ENCODE peak calls at places on chromosomes 6 and 20, in eight cellular contexts. I is OCI-LY7, C is GM23338, P is HCT116, U is MM.1S, R is PC-3, T is Karpas-422, B is GM23248. O is an unnamed sample.

GRCh38 chr6:93792751-93793150 is 373.4 kb upstream of the EPHA7 start:
- DNase-seq in I (no peak), C (no peak), P (no peak), U (no peak), R (no peak), T (no peak), B (peak; percentile 26), O (no peak)

GRCh38 chr20:31670371-31671228 is 32.9 kb downstream of the COX4I2 start:
- DNase-seq in I (no peak), C (no peak), P (no peak), U (no peak), R (no peak), T (no peak), B (no peak), O (no peak)

GRCh38 chr20:48295966-48296421 is 510.7 kb upstream of the SULF2 start:
- DNase-seq in I (no peak), C (peak; percentile 41), P (no peak), U (no peak), R (no peak), T (no peak), B (peak; percentile 82), O (peak; percentile 67)

GRCh38 chr6:113120577-113121285 is 736.4 kb upstream of the MARCKS start:
- DNase-seq in I (no peak), C (peak; percentile 1), P (peak; percentile 73), U (no peak), R (peak; percentile 82), T (no peak), B (peak; percentile 95), O (peak; percentile 100)

GRCh38 chr6:14189122-14189521 is 71.5 kb downstream of the CD83 start:
- DNase-seq in I (no peak), C (no peak), P (no peak), U (no peak), R (no peak), T (no peak), B (no peak), O (no peak)

GRCh38 chr6:75656479-75656878 is 54.8 kb downstream of the SENP6 start:
- DNase-seq in I (no peak), C (no peak), P (no peak), U (no peak), R (no peak), T (no peak), B (no peak), O (no peak)

GRCh38 chr20:59205044-59205443 is 41.4 kb downstream of the ZNF831 start:
- DNase-seq in I (no peak), C (no peak), P (no peak), U (no peak), R (no peak), T (no peak), B (no peak), O (no peak)

GRCh38 chr20:62977613-62978558 is 25.4 kb downstream of the SLC17A9 start:
- DNase-seq in I (peak; percentile 83), C (no peak), P (peak; percentile 51), U (peak; percentile 70), R (peak; percentile 62), T (peak; percentile 90), B (no peak), O (no peak)

GRCh38 chr6:137754366-137754765 is 112.7 kb upstream of the TNFAIP3 start:
- DNase-seq in I (peak; percentile 57), C (no peak), P (no peak), U (peak; percentile 19), R (no peak), T (peak; percentile 76), B (no peak), O (no peak)

GRCh38 chr20:62588458-62589149 is 53.7 kb upstream of the SLCO4A1 start:
- DNase-seq in I (no peak), C (no peak), P (no peak), U (no peak), R (peak; percentile 60), T (no peak), B (peak; percentile 72), O (no peak)

GRCh38 chr20:35005463-35005961 is 49.8 kb downstream of the MYH7B start:
- DNase-seq in I (no peak), C (no peak), P (no peak), U (no peak), R (no peak), T (no peak), B (no peak), O (no peak)

GRCh38 chr20:16505894-16506293 is 67.4 kb downstream of the KIF16B start:
- DNase-seq in I (peak; percentile 75), C (no peak), P (no peak), U (no peak), R (no peak), T (peak; percentile 84), B (no peak), O (no peak)

GRCh38 chr6:101417899-101418298 is 24.4 kb downstream of the GRIK2 start:
- DNase-seq in I (no peak), C (no peak), P (no peak), U (no peak), R (no peak), T (no peak), B (no peak), O (no peak)

GRCh38 chr6:142173980-142174379 is 26.9 kb downstream of the VTA1 start:
- DNase-seq in I (no peak), C (no peak), P (no peak), U (no peak), R (no peak), T (no peak), B (no peak), O (no peak)

GRCh38 chr20:40932436-40932835 is 96.2 kb upstream of the TOP1 start:
- DNase-seq in I (peak; percentile 60), C (no peak), P (no peak), U (no peak), R (no peak), T (no peak), B (no peak), O (no peak)

GRCh38 chr6:116087437-116088027 is 13.1 kb upstream of the NT5DC1 start:
- DNase-seq in I (no peak), C (no peak), P (no peak), U (peak; percentile 71), R (peak; percentile 35), T (no peak), B (peak; percentile 73), O (peak; percentile 82)

GRCh38 chr20:10625641-10626040 is 48.2 kb downstream of the JAG1 start:
- DNase-seq in I (no peak), C (no peak), P (no peak), U (no peak), R (no peak), T (no peak), B (peak; percentile 27), O (no peak)

GRCh38 chr20:11677445-11678235 is 240.1 kb upstream of the BTBD3 start:
- DNase-seq in I (no peak), C (no peak), P (no peak), U (no peak), R (no peak), T (no peak), B (no peak), O (no peak)

GRCh38 chr6:36129889-36130671 is at the start of gene MAPK13:
- DNase-seq in I (no peak), C (peak; percentile 67), P (no peak), U (peak; percentile 62), R (peak; percentile 58), T (peak; percentile 59), B (peak; percentile 73), O (peak; percentile 79)

GRCh38 chr6:130140084-130140483 is 82.7 kb downstream of the SAMD3 start:
- DNase-seq in I (no peak), C (no peak), P (no peak), U (no peak), R (no peak), T (no peak), B (peak; percentile 36), O (no peak)

GRCh38 chr6:126826315-126826714 is 292.2 kb upstream of the RSPO3 start:
- DNase-seq in I (no peak), C (no peak), P (no peak), U (no peak), R (no peak), T (no peak), B (peak; percentile 32), O (no peak)

DNA sequence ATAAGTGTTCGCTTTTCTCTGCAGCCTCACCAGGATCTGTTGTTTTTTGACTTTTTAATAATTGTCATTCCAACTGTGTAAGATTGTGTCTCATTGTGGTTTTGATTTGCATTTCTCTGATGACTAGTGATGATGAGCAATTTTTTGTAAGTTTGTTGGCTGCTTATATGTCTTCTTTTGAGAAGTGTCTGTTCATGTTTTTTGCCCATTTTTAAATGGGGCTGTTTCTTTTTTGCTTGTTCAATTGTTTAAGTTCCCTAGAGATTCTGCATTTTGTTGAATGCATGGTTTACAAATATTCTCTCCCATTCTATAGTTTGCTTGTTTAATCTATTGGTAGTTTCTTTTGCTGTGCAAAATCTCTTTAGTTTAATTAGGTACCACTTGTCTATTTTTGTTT is 295.9 kb downstream of the PACRG start:
- DNase-seq in I (no peak), C (no peak), P (no peak), U (no peak), R (no peak), T (no peak), B (no peak), O (no peak)
- H3K9me2 ChIP-seq in I (no peaks in the 10 kb centered on the region), C (peaks cover 3% of the 10 kb centered on the region), P (no peaks in the 10 kb centered on the region), U (no peaks in the 10 kb centered on the region), R (no peaks in the 10 kb centered on the region), T (no peaks in the 10 kb centered on the region), B (no peaks in the 10 kb centered on the region), O (no peaks in the 10 kb centered on the region)

GRCh38 chr20:39784693-39785092 is 822.5 kb downstream of the DHX35 start:
- DNase-seq in I (no peak), C (no peak), P (no peak), U (no peak), R (no peak), T (no peak), B (no peak), O (no peak)
- H3K9me2 ChIP-seq in I (no peaks in the 10 kb centered on the region), C (no peaks in the 10 kb centered on the region), P (no peaks in the 10 kb centered on the region), U (no peaks in the 10 kb centered on the region), R (no peaks in the 10 kb centered on the region), T (no peaks in the 10 kb centered on the region), B (peaks cover 3% of the 10 kb centered on the region), O (no peaks in the 10 kb centered on the region)

DNA sequence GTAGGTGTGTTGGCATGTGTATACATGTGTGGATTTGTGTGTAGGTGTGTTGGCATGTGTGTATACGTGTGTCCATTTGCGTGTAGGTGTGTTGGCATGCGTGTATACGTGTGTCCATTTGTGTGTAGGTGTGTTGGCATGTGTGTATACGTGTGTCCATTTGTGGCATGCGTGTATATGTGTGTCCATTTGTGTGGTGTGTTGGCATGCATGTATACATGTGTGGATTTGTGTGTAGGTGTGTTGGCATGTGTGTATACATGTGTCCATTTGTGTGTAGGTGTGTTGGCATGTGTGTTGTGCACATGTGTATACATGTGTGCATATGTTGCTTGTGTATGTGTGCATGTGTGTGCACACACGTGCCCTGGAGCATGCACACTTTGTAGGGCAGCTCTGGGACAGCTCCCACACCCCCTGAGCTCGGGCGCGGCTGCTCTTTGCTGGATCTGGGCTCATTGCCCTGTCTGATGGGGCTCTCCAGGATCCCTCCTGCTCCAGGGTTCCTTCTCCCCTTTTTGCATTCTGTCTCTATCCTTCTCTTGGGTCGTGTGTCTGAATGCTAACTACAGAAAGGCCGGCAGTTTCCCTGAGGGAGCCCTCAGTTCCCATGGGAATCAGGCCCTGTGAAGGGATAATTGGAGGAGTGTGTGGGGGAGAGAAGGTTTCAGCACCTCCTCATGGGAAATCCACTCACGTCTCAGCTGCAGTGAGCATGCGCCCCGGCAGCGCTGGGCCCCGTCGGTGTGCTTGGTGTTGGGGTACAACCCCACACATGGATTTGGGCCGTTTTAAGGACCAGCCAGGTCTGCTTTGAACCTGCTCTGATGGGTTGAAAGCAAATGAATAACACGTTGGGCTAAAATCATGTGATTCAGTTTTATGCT is 102.0 kb downstream of the ERMARD start:
- DNase-seq in I (no peak), C (no peak), P (no peak), U (no peak), R (no peak), T (no peak), B (no peak), O (no peak)
- H3K9me2 ChIP-seq in I (no peaks in the 10 kb centered on the region), C (no peaks in the 10 kb centered on the region), P (no peaks in the 10 kb centered on the region), U (no peaks in the 10 kb centered on the region), R (no peaks in the 10 kb centered on the region), T (no peaks in the 10 kb centered on the region), B (no peaks in the 10 kb centered on the region), O (no peaks in the 10 kb centered on the region)

GRCh38 chr6:158389188-158389919 is 77.1 kb downstream of the TULP4 start:
- DNase-seq in I (no peak), C (no peak), P (no peak), U (no peak), R (peak; percentile 7), T (no peak), B (peak; percentile 36), O (no peak)
- H3K9me2 ChIP-seq in I (no peaks in the 10 kb centered on the region), C (no peaks in the 10 kb centered on the region), P (no peaks in the 10 kb centered on the region), U (no peaks in the 10 kb centered on the region), R (no peaks in the 10 kb centered on the region), T (no peaks in the 10 kb centered on the region), B (no peaks in the 10 kb centered on the region), O (no peaks in the 10 kb centered on the region)

O was measured in PC-9.